ENCODE peak calls at places on chromosomes 2 and 18, in eight cellular contexts. One of them, this sample, is unnamed.

GRCh38 chr2:525611-526010 is 151.6 kb downstream of the TMEM18 start:
- DNase-seq in foreskin fibroblast: no peak
- DNase-seq in mucosa of descending colon: no peak
- DNase-seq in astrocyte of the spinal cord: no peak
- DNase-seq in Peyer's patch: no peak
- DNase-seq in epithelial cell of proximal tubule: no peak
- DNase-seq in cardiac fibroblast: no peak
- DNase-seq in HCT116: no peak
- DNase-seq in this sample: no peak

GRCh38 chr2:144248350-144249034 is 271.4 kb downstream of the ZEB2 start:
- DNase-seq in mucosa of descending colon: no peak
- DNase-seq in foreskin fibroblast: no peak
- DNase-seq in HCT116: no peak
- DNase-seq in astrocyte of the spinal cord: no peak
- DNase-seq in Peyer's patch: no peak
- DNase-seq in epithelial cell of proximal tubule: no peak
- DNase-seq in cardiac fibroblast: no peak
- DNase-seq in this sample: no peak

GRCh38 chr2:25537526-25537925 is 135.9 kb downstream of the DTNB start:
- DNase-seq in foreskin fibroblast: no peak
- DNase-seq in mucosa of descending colon: no peak
- DNase-seq in epithelial cell of proximal tubule: no peak
- DNase-seq in Peyer's patch: no peak
- DNase-seq in astrocyte of the spinal cord: no peak
- DNase-seq in HCT116: no peak
- DNase-seq in cardiac fibroblast: no peak
- DNase-seq in this sample: no peak

GRCh38 chr18:78722391-78722790 is 257.2 kb upstream of the SALL3 start:
- DNase-seq in epithelial cell of proximal tubule: no peak
- DNase-seq in Peyer's patch: no peak
- DNase-seq in astrocyte of the spinal cord: no peak
- DNase-seq in cardiac fibroblast: no peak
- DNase-seq in HCT116: no peak
- DNase-seq in foreskin fibroblast: no peak
- DNase-seq in mucosa of descending colon: no peak
- DNase-seq in this sample: no peak

GRCh38 chr18:45752681-45753080 is 28.7 kb downstream of the SLC14A1 start:
- DNase-seq in mucosa of descending colon: no peak
- DNase-seq in HCT116: no peak
- DNase-seq in cardiac fibroblast: no peak
- DNase-seq in epithelial cell of proximal tubule: no peak
- DNase-seq in foreskin fibroblast: no peak
- DNase-seq in Peyer's patch: no peak
- DNase-seq in astrocyte of the spinal cord: no peak
- DNase-seq in this sample: no peak

GRCh38 chr2:20494246-20494645 is 47.4 kb downstream of the RHOB start:
- DNase-seq in Peyer's patch: no peak
- DNase-seq in HCT116: no peak
- DNase-seq in foreskin fibroblast: no peak
- DNase-seq in epithelial cell of proximal tubule: no peak
- DNase-seq in cardiac fibroblast: peak
- DNase-seq in astrocyte of the spinal cord: peak
- DNase-seq in mucosa of descending colon: no peak
- DNase-seq in this sample: peak

GRCh38 chr2:205646680-205647079 is 35.6 kb upstream of the NRP2 start:
- DNase-seq in HCT116: no peak
- DNase-seq in foreskin fibroblast: no peak
- DNase-seq in Peyer's patch: no peak
- DNase-seq in cardiac fibroblast: no peak
- DNase-seq in epithelial cell of proximal tubule: no peak
- DNase-seq in mucosa of descending colon: no peak
- DNase-seq in astrocyte of the spinal cord: no peak
- DNase-seq in this sample: no peak

GRCh38 chr2:28552045-28552823 is 56.4 kb downstream of the PLB1 start:
- DNase-seq in cardiac fibroblast: peak
- DNase-seq in HCT116: no peak
- DNase-seq in astrocyte of the spinal cord: peak
- DNase-seq in epithelial cell of proximal tubule: peak
- DNase-seq in mucosa of descending colon: no peak
- DNase-seq in foreskin fibroblast: peak
- DNase-seq in Peyer's patch: no peak
- DNase-seq in this sample: peak

GRCh38 chr18:13603304-13604019 is 122.9 kb downstream of the FAM210A start:
- DNase-seq in mucosa of descending colon: no peak
- DNase-seq in HCT116: no peak
- DNase-seq in astrocyte of the spinal cord: no peak
- DNase-seq in cardiac fibroblast: no peak
- DNase-seq in Peyer's patch: no peak
- DNase-seq in foreskin fibroblast: no peak
- DNase-seq in epithelial cell of proximal tubule: no peak
- DNase-seq in this sample: no peak

GRCh38 chr2:137947714-137948336 is 16.4 kb upstream of the HNMT start:
- DNase-seq in foreskin fibroblast: peak
- DNase-seq in epithelial cell of proximal tubule: no peak
- DNase-seq in Peyer's patch: peak
- DNase-seq in cardiac fibroblast: peak
- DNase-seq in astrocyte of the spinal cord: peak
- DNase-seq in HCT116: peak
- DNase-seq in mucosa of descending colon: peak
- DNase-seq in this sample: no peak

GRCh38 chr2:17822452-17823117 is 6.3 kb downstream of the MSGN1 start:
- DNase-seq in cardiac fibroblast: no peak
- DNase-seq in mucosa of descending colon: no peak
- DNase-seq in Peyer's patch: no peak
- DNase-seq in astrocyte of the spinal cord: no peak
- DNase-seq in epithelial cell of proximal tubule: no peak
- DNase-seq in HCT116: no peak
- DNase-seq in foreskin fibroblast: no peak
- DNase-seq in this sample: no peak

GRCh38 chr2:71614976-71615768 is 161.8 kb downstream of the DYSF start:
- DNase-seq in Peyer's patch: no peak
- DNase-seq in mucosa of descending colon: peak
- DNase-seq in foreskin fibroblast: peak
- DNase-seq in epithelial cell of proximal tubule: no peak
- DNase-seq in cardiac fibroblast: peak
- DNase-seq in HCT116: no peak
- DNase-seq in astrocyte of the spinal cord: peak
- DNase-seq in this sample: peak

GRCh38 chr2:128693630-128694029 is 375.0 kb upstream of the HS6ST1 start:
- DNase-seq in astrocyte of the spinal cord: no peak
- DNase-seq in Peyer's patch: no peak
- DNase-seq in mucosa of descending colon: no peak
- DNase-seq in cardiac fibroblast: no peak
- DNase-seq in epithelial cell of proximal tubule: no peak
- DNase-seq in foreskin fibroblast: no peak
- DNase-seq in HCT116: no peak
- DNase-seq in this sample: no peak

GRCh38 chr2:210072493-210072892 is 70.1 kb downstream of the RPE start:
- DNase-seq in foreskin fibroblast: no peak
- DNase-seq in HCT116: no peak
- DNase-seq in Peyer's patch: no peak
- DNase-seq in epithelial cell of proximal tubule: no peak
- DNase-seq in mucosa of descending colon: no peak
- DNase-seq in cardiac fibroblast: no peak
- DNase-seq in astrocyte of the spinal cord: no peak
- DNase-seq in this sample: no peak

GRCh38 chr18:12838178-12838634 is 45.8 kb downstream of the PTPN2 start:
- DNase-seq in Peyer's patch: no peak
- DNase-seq in HCT116: no peak
- DNase-seq in astrocyte of the spinal cord: peak
- DNase-seq in mucosa of descending colon: peak
- DNase-seq in cardiac fibroblast: peak
- DNase-seq in foreskin fibroblast: peak
- DNase-seq in epithelial cell of proximal tubule: peak
- DNase-seq in this sample: peak

GRCh38 chr2:241855888-241856422 is 2.7 kb downstream of the PDCD1 start:
- DNase-seq in Peyer's patch: no peak
- DNase-seq in cardiac fibroblast: no peak
- DNase-seq in mucosa of descending colon: no peak
- DNase-seq in HCT116: no peak
- DNase-seq in astrocyte of the spinal cord: no peak
- DNase-seq in foreskin fibroblast: no peak
- DNase-seq in epithelial cell of proximal tubule: no peak
- DNase-seq in this sample: no peak

GRCh38 chr2:191404568-191404991 is 159.4 kb downstream of the MYO1B start:
- DNase-seq in epithelial cell of proximal tubule: no peak
- DNase-seq in cardiac fibroblast: peak
- DNase-seq in foreskin fibroblast: no peak
- DNase-seq in mucosa of descending colon: no peak
- DNase-seq in Peyer's patch: no peak
- DNase-seq in HCT116: no peak
- DNase-seq in astrocyte of the spinal cord: peak
- DNase-seq in this sample: no peak

GRCh38 chr2:12232876-12233275 is 483.9 kb upstream of the TRIB2 start:
- DNase-seq in mucosa of descending colon: no peak
- DNase-seq in astrocyte of the spinal cord: no peak
- DNase-seq in Peyer's patch: no peak
- DNase-seq in epithelial cell of proximal tubule: no peak
- DNase-seq in HCT116: no peak
- DNase-seq in cardiac fibroblast: no peak
- DNase-seq in foreskin fibroblast: no peak
- DNase-seq in this sample: no peak

GRCh38 chr2:86201951-86202692 is 2.9 kb downstream of the MRPL35 start:
- DNase-seq in mucosa of descending colon: no peak
- DNase-seq in foreskin fibroblast: no peak
- DNase-seq in HCT116: no peak
- DNase-seq in Peyer's patch: no peak
- DNase-seq in astrocyte of the spinal cord: no peak
- DNase-seq in cardiac fibroblast: peak
- DNase-seq in epithelial cell of proximal tubule: no peak
- DNase-seq in this sample: no peak

DNA sequence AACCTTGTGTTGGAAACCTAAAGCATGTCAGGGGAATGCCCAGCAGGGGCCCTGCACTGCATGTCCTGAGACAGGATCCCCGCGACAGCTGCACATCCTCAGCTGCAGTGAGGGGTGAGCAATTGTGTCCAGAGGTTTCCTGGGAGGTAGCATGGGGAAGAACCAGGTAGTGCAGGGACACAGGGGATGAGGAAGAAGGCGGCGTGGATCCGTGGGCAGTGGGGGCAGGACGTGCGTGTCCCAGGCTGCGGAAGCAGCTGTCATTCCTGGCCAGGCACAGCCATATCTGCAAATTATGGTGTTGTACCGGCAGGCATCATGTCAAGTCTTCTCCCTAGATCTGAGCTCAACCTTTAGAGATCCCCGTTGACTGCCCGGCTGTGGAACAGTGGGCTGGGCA is 238.2 kb upstream of the MYT1L start:
- DNase-seq in epithelial cell of proximal tubule: no peak
- DNase-seq in foreskin fibroblast: no peak
- DNase-seq in astrocyte of the spinal cord: no peak
- DNase-seq in HCT116: no peak
- DNase-seq in cardiac fibroblast: no peak
- DNase-seq in mucosa of descending colon: no peak
- DNase-seq in Peyer's patch: no peak
- DNase-seq in this sample: no peak
- TF ChIP-seq CTCF in epithelial cell of proximal tubule: no peak
- TF ChIP-seq CTCF in foreskin fibroblast: no peak
- TF ChIP-seq CTCF in astrocyte of the spinal cord: no peak
- TF ChIP-seq CTCF in HCT116: no peak
- TF ChIP-seq CTCF in cardiac fibroblast: no peak
- TF ChIP-seq CTCF in mucosa of descending colon: no peak
- TF ChIP-seq CTCF in Peyer's patch: no peak
- TF ChIP-seq CTCF in this sample: no peak

DNA sequence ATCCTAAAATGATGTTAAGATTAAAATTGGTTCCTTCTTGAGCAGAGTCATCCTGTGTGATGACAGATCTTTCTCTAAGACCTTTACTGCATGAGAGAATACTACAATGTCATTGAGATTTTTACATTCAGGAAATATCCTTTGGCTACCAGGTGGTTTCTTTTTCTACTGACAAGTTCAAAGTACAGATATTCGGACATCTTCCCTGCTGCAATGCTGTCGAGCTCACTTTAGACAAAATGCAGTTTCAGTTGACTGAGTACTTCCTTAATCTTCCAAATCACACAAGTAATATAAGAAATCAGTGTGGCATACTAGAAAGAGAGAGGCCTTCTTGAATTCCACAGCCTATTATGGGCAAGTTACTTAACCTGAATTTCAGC is 207.9 kb upstream of the ACVR2A start:
- DNase-seq in mucosa of descending colon: no peak
- DNase-seq in HCT116: no peak
- DNase-seq in astrocyte of the spinal cord: peak
- DNase-seq in Peyer's patch: no peak
- DNase-seq in foreskin fibroblast: no peak
- DNase-seq in epithelial cell of proximal tubule: no peak
- DNase-seq in cardiac fibroblast: no peak
- DNase-seq in this sample: no peak
- H3K4me3 ChIP-seq in mucosa of descending colon: no peak
- H3K4me3 ChIP-seq in HCT116: no peak
- H3K4me3 ChIP-seq in astrocyte of the spinal cord: no peak
- H3K4me3 ChIP-seq in Peyer's patch: no peak
- H3K4me3 ChIP-seq in foreskin fibroblast: no peak
- H3K4me3 ChIP-seq in epithelial cell of proximal tubule: no peak
- H3K4me3 ChIP-seq in cardiac fibroblast: no peak
- H3K4me3 ChIP-seq in this sample: no peak

GRCh38 chr18:75727479-75727878 is 300.0 kb upstream of the SMIM21 start:
- DNase-seq in HCT116: peak
- DNase-seq in mucosa of descending colon: peak
- DNase-seq in epithelial cell of proximal tubule: no peak
- DNase-seq in astrocyte of the spinal cord: peak
- DNase-seq in Peyer's patch: no peak
- DNase-seq in foreskin fibroblast: no peak
- DNase-seq in cardiac fibroblast: peak
- DNase-seq in this sample: peak
- TF ChIP-seq CTCF in HCT116: peak
- TF ChIP-seq CTCF in mucosa of descending colon: no peak
- TF ChIP-seq CTCF in epithelial cell of proximal tubule: peak
- TF ChIP-seq CTCF in astrocyte of the spinal cord: peak
- TF ChIP-seq CTCF in Peyer's patch: no peak
- TF ChIP-seq CTCF in foreskin fibroblast: peak
- TF ChIP-seq CTCF in cardiac fibroblast: peak
- TF ChIP-seq CTCF in this sample: peak

GRCh38 chr2:177631702-177632101 is 239.1 kb downstream of the AGPS start:
- DNase-seq in mucosa of descending colon: no peak
- DNase-seq in cardiac fibroblast: no peak
- DNase-seq in astrocyte of the spinal cord: no peak
- DNase-seq in Peyer's patch: no peak
- DNase-seq in HCT116: no peak
- DNase-seq in foreskin fibroblast: no peak
- DNase-seq in epithelial cell of proximal tubule: no peak
- DNase-seq in this sample: no peak

GRCh38 chr2:177635696-177636095 is 243.1 kb downstream of the AGPS start:
- DNase-seq in astrocyte of the spinal cord: no peak
- DNase-seq in epithelial cell of proximal tubule: no peak
- DNase-seq in cardiac fibroblast: no peak
- DNase-seq in HCT116: no peak
- DNase-seq in foreskin fibroblast: no peak
- DNase-seq in mucosa of descending colon: no peak
- DNase-seq in Peyer's patch: no peak
- DNase-seq in this sample: no peak

GRCh38 chr2:177636672-177637071 is 244.1 kb downstream of the AGPS start:
- DNase-seq in HCT116: no peak
- DNase-seq in foreskin fibroblast: no peak
- DNase-seq in mucosa of descending colon: no peak
- DNase-seq in astrocyte of the spinal cord: no peak
- DNase-seq in epithelial cell of proximal tubule: no peak
- DNase-seq in Peyer's patch: no peak
- DNase-seq in cardiac fibroblast: no peak
- DNase-seq in this sample: no peak

GRCh38 chr2:177633111-177633510 is 240.5 kb downstream of the AGPS start:
- DNase-seq in mucosa of descending colon: no peak
- DNase-seq in Peyer's patch: no peak
- DNase-seq in foreskin fibroblast: no peak
- DNase-seq in cardiac fibroblast: no peak
- DNase-seq in astrocyte of the spinal cord: no peak
- DNase-seq in HCT116: no peak
- DNase-seq in epithelial cell of proximal tubule: no peak
- DNase-seq in this sample: no peak

GRCh38 chr2:177633910-177634294 is 241.3 kb downstream of the AGPS start:
- DNase-seq in foreskin fibroblast: no peak
- DNase-seq in mucosa of descending colon: no peak
- DNase-seq in Peyer's patch: no peak
- DNase-seq in HCT116: no peak
- DNase-seq in cardiac fibroblast: no peak
- DNase-seq in epithelial cell of proximal tubule: no peak
- DNase-seq in astrocyte of the spinal cord: no peak
- DNase-seq in this sample: no peak
- H3K4me3 ChIP-seq in foreskin fibroblast: no peak
- H3K4me3 ChIP-seq in mucosa of descending colon: no peak
- H3K4me3 ChIP-seq in Peyer's patch: no peak
- H3K4me3 ChIP-seq in HCT116: no peak
- H3K4me3 ChIP-seq in cardiac fibroblast: no peak
- H3K4me3 ChIP-seq in epithelial cell of proximal tubule: peak
- H3K4me3 ChIP-seq in astrocyte of the spinal cord: no peak
- H3K4me3 ChIP-seq in this sample: no peak

This sample was measured in AG09309.